ENCODE peak calls at places on chromosomes 12 and 14, in four cellular contexts. F is psoas muscle, M is GM23248, Z is AG04450. V is an unnamed sample.

GRCh38 chr12:121798807-121799174 is 5.0 kb upstream of the SETD1B start:
- DNase-seq in M (peak), F (no peak), Z (no peak), V (no peak)

GRCh38 chr14:100149789-100150611 is 9.4 kb downstream of the DEGS2 start:
- DNase-seq in M (peak), F (no peak), Z (no peak), V (peak)

GRCh38 chr12:70823182-70823976 is 97.2 kb downstream of the PTPRR start:
- DNase-seq in F (no peak), Z (no peak), M (no peak), V (no peak)

GRCh38 chr12:67813509-67813908 is 165.0 kb downstream of the DYRK2 start:
- DNase-seq in Z (no peak), M (peak), F (no peak), V (no peak)

GRCh38 chr12:86634706-86635410 is 378.7 kb upstream of the MGAT4C start:
- DNase-seq in Z (no peak), M (no peak), F (no peak), V (no peak)

GRCh38 chr12:106705971-106706370 is 68.5 kb upstream of the RIC8B start:
- DNase-seq in Z (no peak), F (no peak), M (no peak), V (no peak)

GRCh38 chr12:130818381-130819247 is 20.4 kb downstream of the STX2 start:
- DNase-seq in Z (no peak), M (peak), F (peak), V (peak)

GRCh38 chr12:57166971-57167371 is 19.6 kb upstream of the LRP1-AS start:
- DNase-seq in M (peak), F (no peak), Z (no peak), V (no peak)

GRCh38 chr14:47715330-47715729 is 39.9 kb upstream of the MDGA2 start:
- DNase-seq in F (no peak), M (peak), Z (no peak), V (no peak)

GRCh38 chr14:82963756-82964155 is 1430.1 kb upstream of the SEL1L start:
- DNase-seq in M (no peak), F (no peak), Z (no peak), V (no peak)

GRCh38 chr14:53011053-53011462 is 60.2 kb upstream of the FERMT2 start:
- DNase-seq in M (peak), F (peak), Z (peak), V (peak)

GRCh38 chr14:93952829-93953228 is 23.5 kb downstream of the ASB2 start:
- DNase-seq in M (no peak), F (no peak), Z (no peak), V (no peak)

GRCh38 chr12:5013206-5013830 is 30.4 kb upstream of the KCNA5 start:
- DNase-seq in Z (no peak), M (no peak), F (no peak), V (no peak)

GRCh38 chr12:113940929-113941486 is 25.1 kb downstream of the RBM19 start:
- DNase-seq in M (no peak), F (no peak), Z (no peak), V (no peak)

GRCh38 chr12:503111-503761 is 43.5 kb downstream of the B4GALNT3 start:
- DNase-seq in F (no peak), Z (no peak), M (no peak), V (peak)

GRCh38 chr12:130876758-130877157 is 4.9 kb downstream of the RAN start:
- DNase-seq in M (no peak), Z (no peak), F (no peak), V (no peak)

GRCh38 chr12:52349196-52349595 is 18.1 kb downstream of the KRT85 start:
- DNase-seq in M (no peak), F (no peak), Z (no peak), V (no peak)

GRCh38 chr12:109716512-109717389 is 3.1 kb downstream of the FAM222A start:
- DNase-seq in F (peak), Z (no peak), M (peak), V (no peak)

GRCh38 chr14:30223385-30223785 is 295.7 kb upstream of the PRKD1 start:
- DNase-seq in M (peak), Z (peak), F (peak), V (peak)

GRCh38 chr14:100824156-100824555 is 1.8 kb upstream of the MEG3 start:
- DNase-seq in F (peak), Z (no peak), M (no peak), V (no peak)

GRCh38 chr12:124617615-124618014 is 50.2 kb upstream of the NCOR2 start:
- DNase-seq in F (no peak), Z (no peak), M (no peak), V (no peak)

GRCh38 chr14:93546642-93547041 is 115.9 kb downstream of the UNC79 start:
- DNase-seq in M (no peak), Z (no peak), F (no peak), V (no peak)

GRCh38 chr12:68364893-68365725 is 32.9 kb upstream of the MDM1 start:
- DNase-seq in F (peak), Z (peak), M (peak), V (peak)

GRCh38 chr12:109758406-109759075 is 44.9 kb downstream of the FAM222A start:
- DNase-seq in M (no peak), Z (no peak), F (peak), V (no peak)

GRCh38 chr12:32466986-32467711 is 67.8 kb downstream of the FGD4 start:
- DNase-seq in F (no peak), M (no peak), Z (no peak), V (no peak)

GRCh38 chr12:117151195-117152031 is 38.9 kb downstream of the FBXO21 start:
- DNase-seq in F (peak), M (peak), Z (no peak), V (peak)

GRCh38 chr12:4355843-4356327 is 23.6 kb downstream of the FGF23 start:
- DNase-seq in F (peak), M (peak), Z (no peak), V (peak)

GRCh38 chr12:26798013-26798412 is 35.0 kb downstream of the ITPR2 start:
- DNase-seq in F (no peak), M (no peak), Z (peak), V (no peak)

GRCh38 chr14:80504781-80505180 is 293.5 kb upstream of the DIO2 start:
- DNase-seq in Z (no peak), F (no peak), M (peak), V (no peak)

GRCh38 chr14:68232643-68233055 is 413.1 kb downstream of the RAD51B start:
- DNase-seq in F (no peak), M (peak), Z (peak), V (no peak)

GRCh38 chr12:1078002-1078401 is 87.0 kb downstream of the ERC1 start:
- DNase-seq in F (no peak), Z (no peak), M (no peak), V (no peak)

GRCh38 chr14:76720382-76720813 is 40.9 kb upstream of the VASH1 start:
- DNase-seq in F (peak), Z (peak), M (no peak), V (peak)

GRCh38 chr14:63203618-63204406 is 431 bp upstream of the RHOJ start:
- DNase-seq in Z (peak), M (peak), F (peak), V (peak)

DNA sequence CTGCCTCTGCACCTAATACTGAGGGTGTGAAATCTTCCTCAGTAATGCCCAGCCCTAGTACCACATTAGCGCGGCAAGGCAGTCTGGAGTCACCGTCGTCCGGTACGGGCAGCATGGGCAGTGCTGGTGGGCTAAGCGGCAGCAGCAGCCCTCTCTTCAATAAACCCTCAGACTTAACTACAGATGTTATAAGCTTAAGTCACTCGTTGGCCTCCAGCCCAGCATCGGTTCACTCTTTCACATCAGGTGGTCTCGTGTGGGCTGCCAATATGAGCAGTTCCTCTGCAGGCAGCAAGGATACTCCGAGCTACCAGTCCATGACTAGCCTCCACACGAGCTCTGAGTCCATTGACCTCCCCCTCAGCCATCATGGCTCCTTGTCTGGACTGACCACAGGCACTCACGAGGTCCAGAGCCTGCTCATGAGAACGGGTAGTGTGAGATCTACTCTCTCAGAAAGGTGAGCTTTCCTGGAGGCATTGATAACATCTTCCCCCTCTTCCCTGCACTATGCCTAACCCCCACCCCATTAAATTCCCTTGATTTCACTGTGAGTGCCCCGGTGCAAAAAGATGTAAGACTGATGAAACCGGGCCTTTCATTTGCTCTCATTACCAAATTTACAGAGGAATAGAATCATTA is 291.4 kb downstream of the NAV3 start:
- DNase-seq in M (peak), F (no peak), Z (no peak), V (no peak)
- H3K27ac ChIP-seq in M (no peak), F (no peak), Z (no peak), V (no peak)

DNA sequence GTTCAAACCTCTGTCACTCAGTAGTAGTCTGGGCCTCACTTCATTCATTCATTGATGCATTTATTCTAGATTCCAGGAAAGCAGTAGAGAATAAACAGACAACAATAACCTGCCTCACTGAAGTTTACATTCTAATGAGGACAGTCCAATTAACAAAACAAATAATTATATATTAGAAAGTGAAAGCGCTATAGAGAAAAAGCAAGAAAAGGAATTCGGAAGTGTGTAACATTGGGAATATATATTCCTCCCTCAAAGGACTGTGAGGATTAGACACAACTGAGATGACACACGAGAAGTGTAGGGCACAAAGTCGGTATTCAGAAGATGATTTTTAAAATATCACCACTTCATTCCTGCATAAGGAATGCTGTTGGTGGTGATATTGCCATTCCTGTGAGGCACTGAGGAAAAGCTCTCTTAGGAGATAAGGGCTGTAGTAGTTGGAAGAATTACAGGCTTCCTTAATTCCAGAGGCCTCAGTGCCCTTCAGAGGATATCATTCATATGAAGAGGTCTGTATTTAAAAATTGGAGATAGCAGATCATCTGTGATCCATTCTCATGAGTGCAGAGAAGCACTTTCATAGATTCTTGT is 3.9 kb upstream of the DUSP6 start:
- DNase-seq in F (no peak), M (no peak), Z (no peak), V (no peak)
- H3K4me3 ChIP-seq in F (no peak), M (no peak), Z (no peak), V (no peak)

GRCh38 chr14:91258021-91258618 is 13.6 kb upstream of the GPR68 start:
- DNase-seq in Z (no peak), M (peak), F (peak), V (peak)
- H3K27ac ChIP-seq in Z (no peak), M (peak), F (no peak), V (no peak)

DNA sequence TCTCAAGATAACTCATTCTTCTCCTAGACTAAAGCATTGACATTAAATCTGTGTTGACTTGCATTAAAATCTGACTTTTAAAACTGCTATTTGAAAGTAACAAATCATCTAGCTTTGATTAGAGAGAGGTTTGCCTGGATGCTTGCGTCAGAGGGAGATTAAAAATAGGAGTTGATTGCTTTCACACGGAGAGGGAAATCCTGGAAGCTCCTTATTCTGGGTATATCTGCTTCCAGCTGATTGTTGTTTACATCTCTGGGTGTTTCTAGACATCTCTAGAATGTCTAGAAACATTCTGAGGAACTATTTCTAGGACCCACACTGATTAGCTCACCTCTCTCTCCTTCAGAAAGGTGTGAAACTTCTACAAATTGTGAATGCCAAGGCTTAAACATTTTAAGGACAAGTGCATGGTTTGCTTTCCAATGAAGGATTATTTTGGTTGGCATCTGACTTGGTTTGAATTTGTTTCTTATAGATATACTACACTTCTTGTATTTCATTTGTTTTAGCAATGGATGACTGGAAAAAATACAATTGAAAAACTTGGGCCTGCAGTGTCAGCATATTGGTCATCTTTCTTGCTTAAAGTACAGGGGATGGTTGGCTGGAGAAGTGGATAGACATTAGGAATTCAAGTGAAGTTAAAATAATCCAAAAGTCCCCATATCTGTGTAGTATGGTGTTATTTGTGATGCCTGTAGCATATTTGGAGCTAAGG is 2.1 kb downstream of the DIP2B start:
- DNase-seq in F (no peak), M (no peak), Z (no peak), V (peak)
- H3K4me3 ChIP-seq in F (peak), M (peak), Z (peak), V (peak)

GRCh38 chr12:29743801-29744200 is 39.9 kb downstream of the TMTC1 start:
- DNase-seq in F (no peak), M (peak), Z (peak), V (no peak)
- H3K27ac ChIP-seq in F (peak), M (peak), Z (peak), V (no peak)

GRCh38 chr14:28779416-28779941 is 12.9 kb downstream of the FOXG1 start:
- DNase-seq in M (no peak), Z (no peak), F (no peak), V (no peak)

GRCh38 chr14:28780843-28781503 is 14.4 kb downstream of the FOXG1 start:
- DNase-seq in Z (no peak), F (no peak), M (no peak), V (no peak)

GRCh38 chr14:28783593-28784143 is 17.1 kb downstream of the FOXG1 start:
- DNase-seq in M (no peak), Z (no peak), F (no peak), V (no peak)

GRCh38 chr14:28784262-28785021 is 17.9 kb downstream of the FOXG1 start:
- DNase-seq in M (no peak), F (no peak), Z (no peak), V (no peak)

DNA sequence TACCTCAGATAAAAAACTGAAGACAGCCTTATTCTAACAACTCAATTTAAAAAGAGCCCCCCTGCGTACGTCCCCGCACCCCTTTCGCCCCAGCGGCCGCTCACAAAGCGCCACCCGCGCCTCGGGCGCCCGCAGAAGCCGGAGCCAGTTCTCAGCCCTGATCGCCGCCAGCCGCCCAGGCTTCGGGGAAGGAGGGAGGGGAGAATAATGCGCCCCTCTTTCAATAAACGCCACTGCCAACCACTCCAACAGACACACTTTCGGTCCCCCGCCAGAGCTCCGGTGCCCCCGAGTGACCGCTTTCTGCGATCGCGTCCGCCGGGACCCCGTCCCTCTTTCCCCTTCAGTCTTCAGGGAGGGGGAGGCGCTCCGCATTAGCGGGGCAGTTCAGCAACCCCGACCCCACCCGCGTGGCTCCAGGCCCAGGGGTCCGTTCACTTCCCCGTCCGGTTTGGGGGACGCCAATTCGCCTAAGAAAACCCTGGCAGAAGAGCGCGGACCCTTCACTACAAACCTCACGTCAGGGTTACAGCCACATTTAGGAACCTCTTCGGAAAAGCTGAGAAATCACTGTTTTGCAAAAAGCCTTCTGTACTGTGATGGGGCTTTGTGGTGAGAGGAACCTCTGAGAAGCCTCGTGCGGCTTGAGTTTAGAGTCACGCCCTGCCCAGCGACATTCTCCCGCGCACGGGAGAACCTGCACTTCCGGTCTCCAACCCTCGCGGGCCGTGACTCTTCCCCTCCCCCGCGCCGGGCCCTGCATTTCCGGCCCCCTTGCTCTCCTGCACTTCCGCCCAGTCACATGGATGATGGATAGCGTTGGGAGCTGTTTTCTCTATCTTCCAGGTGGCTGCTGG is 18.7 kb downstream of the FOXG1 start:
- DNase-seq in Z (no peak), M (peak), F (no peak), V (no peak)
- H3K4me3 ChIP-seq in Z (peak), M (peak), F (peak), V (no peak)

GRCh38 chr12:126362964-126363363 is 1297.7 kb downstream of the AACS start:
- DNase-seq in F (no peak), M (no peak), Z (no peak), V (no peak)
- H3K27ac ChIP-seq in F (no peak), M (no peak), Z (no peak), V (no peak)

DNA sequence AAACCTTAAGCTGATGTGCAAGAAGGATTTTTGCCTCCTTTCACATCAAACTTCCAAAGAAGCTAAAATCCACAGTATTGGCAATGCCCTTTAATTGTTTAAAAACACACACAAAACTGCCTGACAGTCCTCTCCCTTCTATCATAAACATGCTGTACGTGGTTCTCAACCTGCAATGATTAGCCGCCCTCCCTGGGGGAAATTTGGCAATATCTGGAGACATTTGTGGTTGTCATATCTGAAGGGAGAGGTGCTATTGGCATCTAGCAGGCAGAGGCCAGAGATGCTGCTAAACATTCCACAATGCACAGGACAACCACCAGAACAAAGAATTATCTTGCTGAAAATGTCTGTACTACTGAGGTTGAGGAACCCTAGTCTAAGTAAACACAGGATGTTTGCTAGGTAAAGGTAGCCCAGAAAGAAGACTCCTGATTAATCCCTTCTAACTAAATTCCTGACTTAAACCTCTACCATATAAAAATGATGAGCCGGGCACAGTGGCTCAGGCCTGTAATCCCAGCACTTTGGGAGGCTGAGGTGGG is 1.2 kb downstream of the ACOT6 start:
- DNase-seq in Z (no peak), M (no peak), F (no peak), V (no peak)
- H3K4me3 ChIP-seq in Z (no peak), M (peak), F (peak), V (no peak)

V was measured in small intestine.